ENCODE peak calls at places on chromosomes 4 and X, in seven cellular contexts. P is AG04449, Y is HCT116, S is upper lobe of right lung, F is AG10803, V is dorsolateral prefrontal cortex, A is cardiac muscle cell. Z is an unnamed sample.

GRCh38 chr4:113472864-113473263 is 288.7 kb downstream of the CAMK2D start:
- DNase-seq in V (no peak), P (no peak), A (no peak), F (no peak), Y (no peak), S (no peak), Z (no peak)

GRCh38 chrX:74248889-74249288 is 55.1 kb upstream of the ZCCHC13 start:
- DNase-seq in F (peak), Y (no peak), V (no peak), P (no peak), A (peak), S (no peak), Z (no peak)

GRCh38 chr4:81635128-81635527 is 163.4 kb upstream of the RASGEF1B start:
- DNase-seq in Y (no peak), A (no peak), V (no peak), S (no peak), F (no peak), P (no peak), Z (no peak)

GRCh38 chr4:122914938-122915337 is 7.5 kb downstream of the NUDT6 start:
- DNase-seq in V (no peak), S (no peak), F (peak), P (no peak), Y (no peak), A (no peak), Z (no peak)

GRCh38 chr4:2163311-2163821 is 78.6 kb downstream of the HAUS3 start:
- DNase-seq in S (no peak), A (no peak), F (no peak), V (no peak), Y (no peak), P (no peak), Z (no peak)

GRCh38 chr4:104966349-104967033 is 180.2 kb upstream of the TET2 start:
- DNase-seq in Y (no peak), P (no peak), A (no peak), S (no peak), V (no peak), F (no peak), Z (no peak)

GRCh38 chr4:176034936-176035335 is 30.7 kb upstream of the WDR17 start:
- DNase-seq in Y (no peak), A (no peak), F (peak), V (no peak), S (no peak), P (no peak), Z (no peak)

GRCh38 chr4:130124066-130124465 is 1028.1 kb downstream of the C4orf33 start:
- DNase-seq in F (no peak), A (no peak), V (no peak), P (no peak), S (no peak), Y (no peak), Z (no peak)

GRCh38 chr4:179467890-179468289 is 2025.7 kb upstream of the AGA start:
- DNase-seq in V (no peak), S (no peak), A (no peak), P (no peak), F (no peak), Y (no peak), Z (no peak)

GRCh38 chr4:99947190-99947578 is 766 bp upstream of the DNAJB14 start:
- DNase-seq in Y (no peak), S (no peak), F (no peak), P (no peak), A (peak), V (no peak), Z (no peak)

GRCh38 chr4:107122736-107123135 is 86.6 kb upstream of the DKK2 start:
- DNase-seq in P (no peak), S (no peak), F (no peak), Y (no peak), A (no peak), V (no peak), Z (no peak)

GRCh38 chrX:153688534-153688899 is 791 bp downstream of the SLC6A8 start:
- DNase-seq in S (no peak), F (no peak), V (no peak), A (no peak), Y (no peak), P (no peak), Z (no peak)

GRCh38 chrX:153688900-153689590 is 1.3 kb downstream of the SLC6A8 start:
- DNase-seq in F (peak), V (peak), S (no peak), P (no peak), Y (no peak), A (no peak), Z (no peak)

GRCh38 chrX:153690466-153690865 is 2.7 kb downstream of the SLC6A8 start:
- DNase-seq in F (no peak), A (no peak), V (no peak), S (no peak), P (no peak), Y (no peak), Z (no peak)

GRCh38 chrX:153688071-153688470 is 345 bp downstream of the SLC6A8 start:
- DNase-seq in S (no peak), P (no peak), V (no peak), Y (no peak), A (no peak), F (no peak), Z (no peak)

DNA sequence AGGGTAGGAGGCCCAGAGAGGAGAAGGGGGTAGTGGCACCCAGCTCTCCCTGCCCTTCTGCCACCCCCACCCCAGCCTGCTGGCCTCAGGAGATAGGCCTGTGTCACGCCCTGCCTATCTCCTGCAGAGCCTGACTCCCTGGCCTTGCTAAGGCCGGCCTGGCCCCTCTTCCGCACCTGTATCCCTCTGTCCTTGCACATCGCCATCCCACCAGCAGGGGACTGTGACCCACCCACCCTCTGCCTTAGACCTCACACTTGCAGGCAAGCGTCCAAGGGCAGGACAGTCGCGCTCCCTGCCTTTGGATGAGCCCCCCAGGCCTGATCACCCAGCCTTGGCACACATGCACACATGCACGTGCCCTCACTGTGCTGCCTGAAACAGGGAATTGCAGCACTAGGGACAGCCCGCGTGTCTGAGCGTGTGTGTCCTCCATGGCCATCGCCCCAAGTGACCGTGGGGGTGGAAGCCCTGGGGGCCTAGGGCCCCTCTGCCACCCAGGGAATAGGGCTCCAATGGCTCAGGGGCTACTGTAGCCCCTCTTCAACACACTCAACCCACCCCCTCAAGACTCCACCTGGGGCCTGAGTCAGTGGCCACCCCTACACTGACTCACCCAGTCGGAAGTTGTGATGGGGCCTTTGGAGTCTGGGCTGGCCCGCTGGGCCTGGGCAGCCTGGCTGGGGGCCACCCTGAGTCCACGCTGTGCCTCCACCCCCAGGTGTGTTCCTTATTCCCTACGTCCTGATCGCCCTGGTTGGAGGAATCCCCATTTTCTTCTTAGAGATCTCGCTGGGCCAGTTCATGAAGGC is 2.1 kb downstream of the SLC6A8 start:
- DNase-seq in S (no peak), P (no peak), A (no peak), F (no peak), V (no peak), Y (no peak), Z (no peak)
- H3K4me3 ChIP-seq in S (no peak), P (peak), A (peak), F (peak), V (peak), Y (peak), Z (peak)

GRCh38 chrX:144075432-144075831 is 191.6 kb downstream of the UBE2NL start:
- DNase-seq in Y (no peak), F (no peak), P (no peak), A (no peak), S (no peak), V (no peak), Z (no peak)
- TF ChIP-seq CTCF in Y (no peak), F (no peak), P (no peak), A (no peak), S (no peak), V (no peak), Z (no peak)

GRCh38 chr4:169657470-169658107 is 37.2 kb downstream of the CLCN3 start:
- DNase-seq in F (no peak), S (no peak), A (no peak), P (no peak), V (no peak), Y (no peak), Z (no peak)
- H3K4me3 ChIP-seq in F (no peak), S (no peak), A (no peak), P (no peak), V (no peak), Y (no peak), Z (no peak)

GRCh38 chrX:4675686-4676300 is 962.3 kb upstream of the PRKX start:
- DNase-seq in Y (no peak), S (no peak), P (no peak), F (no peak), V (no peak), A (no peak), Z (no peak)

GRCh38 chrX:4674028-4674782 is 960.8 kb upstream of the PRKX start:
- DNase-seq in Y (no peak), P (no peak), S (no peak), F (no peak), V (no peak), A (no peak), Z (no peak)

GRCh38 chrX:4671344-4671743 is 957.9 kb upstream of the PRKX start:
- DNase-seq in Y (no peak), S (no peak), A (no peak), V (no peak), P (no peak), F (no peak), Z (no peak)

GRCh38 chrX:4668802-4669536 is 955.5 kb upstream of the PRKX start:
- DNase-seq in Y (no peak), P (no peak), V (no peak), A (no peak), F (no peak), S (no peak), Z (no peak)

GRCh38 chrX:4670606-4671005 is 957.2 kb upstream of the PRKX start:
- DNase-seq in P (no peak), V (no peak), A (no peak), Y (no peak), S (no peak), F (no peak), Z (no peak)
- TF ChIP-seq CTCF in P (no peak), V (no peak), A (no peak), Y (no peak), S (no peak), F (no peak), Z (no peak)

DNA sequence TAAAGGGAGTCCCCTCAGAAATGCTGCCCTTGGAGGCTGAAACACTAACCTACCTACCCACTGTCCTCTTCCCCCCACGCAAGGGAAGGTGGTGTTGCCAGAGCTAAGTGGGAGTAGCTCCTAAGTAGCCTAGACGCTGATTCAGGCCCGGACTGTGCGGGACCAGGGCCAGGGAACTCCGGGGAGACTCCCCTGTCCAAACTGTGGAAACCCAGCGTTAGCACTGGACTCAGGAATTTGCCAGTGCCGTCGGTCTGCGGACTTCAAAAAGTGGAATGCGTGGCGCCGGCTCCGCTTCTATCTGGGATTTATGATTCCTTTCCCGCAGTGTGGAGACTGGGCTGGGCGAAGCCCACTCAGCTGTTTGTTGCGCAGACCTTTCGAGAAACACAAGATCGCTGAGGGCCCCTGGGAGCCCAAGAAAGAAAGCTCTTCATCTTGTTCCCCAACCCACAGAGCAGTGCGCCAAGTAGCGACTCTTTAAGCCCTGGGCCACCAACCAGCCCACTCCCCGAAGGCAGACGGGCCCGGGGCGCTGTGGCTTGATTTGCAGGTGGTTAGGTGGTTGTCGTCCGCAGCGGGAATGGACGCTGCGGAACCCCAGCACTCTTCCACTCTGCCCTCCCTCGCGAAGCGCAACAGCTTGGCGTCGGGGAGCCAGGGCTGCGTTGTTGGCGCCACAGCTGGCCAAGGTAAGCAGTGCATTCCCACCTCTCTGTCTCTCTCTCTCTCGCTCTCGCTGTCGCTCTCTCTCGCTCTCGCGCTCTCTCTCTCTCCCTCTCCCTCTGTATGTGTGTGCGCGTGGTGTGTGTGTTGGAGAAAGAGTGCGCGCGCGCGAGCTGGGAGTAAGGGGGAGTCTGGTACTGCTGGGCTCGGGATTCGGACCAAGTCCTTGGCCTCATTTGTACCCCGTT is 2.0 kb downstream of the TMEM255A start:
- DNase-seq in P (no peak), Y (peak), A (peak), S (peak), V (peak), F (peak), Z (no peak)
- H3K4me3 ChIP-seq in P (peak), Y (no peak), A (peak), S (peak), V (peak), F (peak), Z (no peak)

GRCh38 chr4:162503868-162504267 is 340.1 kb upstream of the FSTL5 start:
- DNase-seq in F (no peak), Y (no peak), P (no peak), S (no peak), A (no peak), V (no peak), Z (no peak)

GRCh38 chr4:162497564-162498167 is 333.9 kb upstream of the FSTL5 start:
- DNase-seq in Y (peak), V (no peak), P (no peak), S (no peak), A (peak), F (peak), Z (peak)

GRCh38 chr4:162502109-162502508 is 338.3 kb upstream of the FSTL5 start:
- DNase-seq in P (no peak), F (no peak), A (no peak), Y (no peak), V (no peak), S (no peak), Z (no peak)

GRCh38 chr4:162498168-162498567 is 334.4 kb upstream of the FSTL5 start:
- DNase-seq in F (no peak), P (no peak), S (no peak), A (peak), V (no peak), Y (no peak), Z (no peak)

GRCh38 chr4:162499478-162499877 is 335.7 kb upstream of the FSTL5 start:
- DNase-seq in Y (no peak), P (no peak), F (no peak), V (no peak), A (no peak), S (no peak), Z (no peak)
- TF ChIP-seq CTCF in Y (peak), P (no peak), F (peak), V (peak), A (peak), S (peak), Z (peak)

GRCh38 chr4:39446842-39447573 is 11.7 kb downstream of the RPL9 start:
- DNase-seq in V (peak), A (peak), F (peak), Y (no peak), P (no peak), S (peak), Z (no peak)
- H3K4me3 ChIP-seq in V (peak), A (no peak), F (peak), Y (no peak), P (peak), S (peak), Z (peak)

DNA sequence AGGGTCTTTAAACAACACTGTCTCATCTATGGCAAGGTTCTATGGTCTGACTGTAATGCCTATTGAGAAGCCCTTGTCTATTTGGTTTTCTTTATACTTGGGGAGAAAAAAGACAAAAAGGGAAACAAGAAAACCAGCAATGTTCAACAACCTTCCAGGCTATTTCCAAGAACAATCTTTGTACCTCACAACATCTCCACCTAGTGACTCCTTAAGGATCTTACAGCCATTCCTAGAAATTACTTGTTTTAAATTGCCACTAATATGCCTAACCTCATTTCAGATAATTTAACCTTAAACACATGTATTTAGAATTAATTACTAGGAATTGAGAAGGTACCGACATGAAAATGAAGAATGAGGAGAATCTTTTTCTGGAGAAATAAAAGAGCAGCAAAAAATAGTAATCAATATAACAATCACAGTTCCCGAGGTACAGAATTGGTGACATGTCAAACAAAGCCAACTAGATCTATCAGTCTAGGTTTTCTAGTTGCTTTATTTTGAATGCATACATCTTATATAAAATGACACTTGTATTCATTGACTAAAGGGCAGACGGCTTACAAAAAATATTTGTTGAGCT is 1.6 kb upstream of the RBM46 start:
- DNase-seq in Y (peak), V (no peak), F (peak), P (no peak), A (peak), S (no peak), Z (peak)
- TF ChIP-seq CTCF in Y (peak), V (peak), F (peak), P (peak), A (peak), S (peak), Z (peak)

GRCh38 chr4:77652237-77652897 is 46.7 kb downstream of the CXCL13 start:
- DNase-seq in V (no peak), S (no peak), F (no peak), Y (no peak), P (no peak), A (peak), Z (no peak)
- H3K4me3 ChIP-seq in V (no peak), S (no peak), F (no peak), Y (no peak), P (no peak), A (no peak), Z (no peak)

Z was measured in AG09309.